ENCODE peak calls at places on chromosomes 5 and 9, in six cellular contexts. B, L, C, X, V and A are unnamed samples.

GRCh38 chr9:136537896-136538598 is 7.8 kb downstream of the NOTCH1 start:
- DNase-seq in B (no peak), L (no peak), C (no peak), X (no peak), V (no peak), A (peak)

GRCh38 chr5:124747770-124748686 is 1.6 kb upstream of the ZNF608 start:
- DNase-seq in B (no peak), L (peak), C (peak), X (no peak), V (no peak), A (peak)

GRCh38 chr5:64165500-64166200 is at the start of gene RNF180:
- DNase-seq in B (peak), L (peak), C (peak), X (peak), V (peak), A (peak)

GRCh38 chr5:175002128-175002527 is 277.7 kb downstream of the MSX2 start:
- DNase-seq in B (no peak), L (no peak), C (no peak), X (no peak), V (no peak), A (no peak)

GRCh38 chr5:39055027-39055759 is 19.0 kb downstream of the RICTOR start:
- DNase-seq in B (no peak), L (no peak), C (no peak), X (no peak), V (no peak), A (no peak)

GRCh38 chr5:53027913-53028312 is 38.8 kb downstream of the ITGA2 start:
- DNase-seq in B (no peak), L (peak), C (peak), X (peak), V (peak), A (peak)

GRCh38 chr5:96090205-96090604 is 128.6 kb upstream of the ELL2 start:
- DNase-seq in B (no peak), L (no peak), C (no peak), X (no peak), V (no peak), A (no peak)

GRCh38 chr5:15420201-15420600 is 79.8 kb upstream of the FBXL7 start:
- DNase-seq in B (no peak), L (no peak), C (no peak), X (no peak), V (peak), A (no peak)

GRCh38 chr5:123951204-123951977 is 439.4 kb downstream of the CSNK1G3 start:
- DNase-seq in B (no peak), L (peak), C (peak), X (peak), V (no peak), A (peak)

GRCh38 chr9:3464033-3464638 is 61.7 kb downstream of the RFX3 start:
- DNase-seq in B (no peak), L (no peak), C (no peak), X (peak), V (no peak), A (peak)

GRCh38 chr5:141604318-141604717 is 14.5 kb downstream of the DIAPH1 start:
- DNase-seq in B (no peak), L (peak), C (peak), X (peak), V (peak), A (peak)

GRCh38 chr5:1746371-1747078 is 53.1 kb downstream of the MRPL36 start:
- DNase-seq in B (no peak), L (no peak), C (no peak), X (no peak), V (peak), A (no peak)

GRCh38 chr5:150778517-150779396 is at the start of gene SMIM3:
- DNase-seq in B (peak), L (peak), C (peak), X (peak), V (peak), A (peak)

GRCh38 chr9:91483189-91483691 is 59.6 kb upstream of the NFIL3 start:
- DNase-seq in B (no peak), L (no peak), C (no peak), X (peak), V (no peak), A (peak)

GRCh38 chr5:174046558-174046957 is 1.1 kb downstream of the NSG2 start:
- DNase-seq in B (no peak), L (no peak), C (no peak), X (no peak), V (no peak), A (no peak)

GRCh38 chr9:38112010-38112409 is 43.0 kb upstream of the SHB start:
- DNase-seq in B (no peak), L (no peak), C (peak), X (no peak), V (no peak), A (no peak)

GRCh38 chr9:89687216-89687615 is 82.4 kb downstream of the GADD45G start:
- DNase-seq in B (no peak), L (no peak), C (no peak), X (no peak), V (no peak), A (no peak)

GRCh38 chr5:43623048-43623447 is 20.1 kb downstream of the NNT start:
- DNase-seq in B (no peak), L (no peak), C (no peak), X (no peak), V (no peak), A (no peak)

GRCh38 chr9:128781186-128782070 is 5.6 kb upstream of the TBC1D13 start:
- DNase-seq in B (no peak), L (no peak), C (no peak), X (no peak), V (no peak), A (no peak)

GRCh38 chr5:67249590-67249895 is 52.9 kb upstream of the CD180 start:
- DNase-seq in B (no peak), L (no peak), C (no peak), X (no peak), V (no peak), A (no peak)

GRCh38 chr9:132210472-132211145 is 48.8 kb downstream of the NTNG2 start:
- DNase-seq in B (no peak), L (no peak), C (peak), X (peak), V (no peak), A (peak)

GRCh38 chr5:25301836-25302235 is 657.1 kb upstream of the CDH10 start:
- DNase-seq in B (no peak), L (no peak), C (no peak), X (no peak), V (no peak), A (no peak)
- TF ChIP-seq CTCF in B (no peak), L (no peak), C (no peak), X (no peak), V (no peak), A (no peak)

GRCh38 chr5:145350501-145350900 is 484.6 kb downstream of the PRELID2 start:
- DNase-seq in B (no peak), L (no peak), C (peak), X (peak), V (no peak), A (peak)

GRCh38 chr5:145345883-145346282 is 489.3 kb downstream of the PRELID2 start:
- DNase-seq in B (no peak), L (no peak), C (peak), X (no peak), V (no peak), A (peak)

GRCh38 chr5:145341842-145342241 is 493.3 kb downstream of the PRELID2 start:
- DNase-seq in B (no peak), L (peak), C (peak), X (no peak), V (no peak), A (peak)

GRCh38 chr5:145347026-145347616 is 488.0 kb downstream of the PRELID2 start:
- DNase-seq in B (peak), L (peak), C (peak), X (peak), V (no peak), A (peak)
- TF ChIP-seq CTCF in B (peak), L (peak), C (peak), X (peak), V (no peak), A (peak)

DNA sequence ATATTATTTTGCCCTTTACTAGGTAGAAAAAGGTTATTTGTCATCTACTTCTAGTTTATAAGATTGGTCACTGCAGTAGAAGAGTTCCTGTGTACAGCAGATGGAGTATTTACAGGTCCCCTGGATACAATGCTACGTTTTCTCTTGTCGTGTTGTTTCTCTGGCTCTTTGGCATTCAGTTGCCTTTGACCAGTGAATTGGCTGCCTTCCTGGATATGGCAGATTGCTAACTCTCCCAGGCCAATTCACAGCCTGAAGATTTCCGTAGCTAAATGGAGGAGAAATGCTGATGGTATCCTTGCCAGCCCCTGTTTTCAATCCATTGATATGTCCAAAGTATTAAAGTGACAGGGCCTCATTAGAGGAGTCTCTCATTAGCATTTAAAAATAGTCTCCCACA is 32.5 kb upstream of the GNAQ start:
- DNase-seq in B (no peak), L (no peak), C (no peak), X (peak), V (no peak), A (no peak)
- TF ChIP-seq CTCF in B (no peak), L (no peak), C (no peak), X (no peak), V (no peak), A (no peak)

DNA sequence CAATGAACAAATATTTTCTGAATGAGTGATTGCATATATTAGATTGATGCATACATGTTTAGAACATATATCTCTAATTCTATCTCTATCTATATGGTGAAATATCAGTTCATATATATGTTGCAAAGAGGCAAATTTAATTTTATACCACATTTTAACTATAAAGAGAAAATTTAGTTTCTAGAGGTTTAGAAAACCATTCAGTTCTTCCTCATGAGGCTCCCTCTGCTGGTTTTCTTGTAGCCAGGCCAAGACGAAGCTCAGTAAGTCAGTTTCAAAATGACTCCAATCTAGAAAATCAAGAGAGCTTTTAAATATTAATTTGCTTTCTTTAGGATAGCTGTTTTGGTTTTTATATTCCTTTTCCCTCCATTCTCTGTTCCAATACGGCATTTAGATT is 312.1 kb downstream of the TMEM232 start:
- DNase-seq in B (no peak), L (no peak), C (peak), X (peak), V (no peak), A (peak)
- TF ChIP-seq CTCF in B (no peak), L (no peak), C (peak), X (peak), V (peak), A (peak)